ENCODE peak calls at places on chromosomes 13 and 19, in four cellular contexts. X is H9, C is IMR-90, Q is H1. H is an unnamed sample.

GRCh38 chr13:83048419-83048818 is 833.9 kb downstream of the SLITRK1 start:
- DNase-seq in C (peak; percentile 3), Q (no peak), X (no peak), H (no peak)

GRCh38 chr19:1718382-1719315 is 34.7 kb upstream of the ONECUT3 start:
- DNase-seq in C (no peak), Q (no peak), X (no peak), H (no peak)

GRCh38 chr19:45439569-45440258 is 16.0 kb upstream of the ERCC1 start:
- DNase-seq in Q (no peak), X (peak; percentile 77), C (peak; percentile 72), H (peak; percentile 65)

GRCh38 chr13:114108894-114109293 is 23.5 kb downstream of the RASA3 start:
- DNase-seq in Q (no peak), C (no peak), X (no peak), H (no peak)

GRCh38 chr19:17246681-17247425 is 1.1 kb upstream of the NR2F6 start:
- DNase-seq in Q (no peak), C (peak; percentile 23), X (no peak), H (no peak)

GRCh38 chr13:110756268-110756667 is 42.8 kb downstream of the ING1 start:
- DNase-seq in X (no peak), C (peak; percentile 95), Q (peak; percentile 21), H (peak; percentile 26)

GRCh38 chr19:35842666-35843272 is 9.5 kb downstream of the NPHS1 start:
- DNase-seq in X (no peak), C (no peak), Q (no peak), H (no peak)

GRCh38 chr13:79225487-79226232 is 180.4 kb downstream of the RBM26 start:
- DNase-seq in X (no peak), Q (no peak), C (no peak), H (peak; percentile 37)

GRCh38 chr13:33213797-33214196 is 71.8 kb downstream of the STARD13 start:
- DNase-seq in C (peak; percentile 65), X (no peak), Q (no peak), H (no peak)

GRCh38 chr13:28357247-28357825 is 137.6 kb downstream of the FLT1 start:
- DNase-seq in Q (no peak), X (no peak), C (no peak), H (peak; percentile 25)

GRCh38 chr13:52665325-52665724 is 12.7 kb downstream of the SUGT1 start:
- DNase-seq in C (peak; percentile 16), X (no peak), Q (no peak), H (peak; percentile 28)

GRCh38 chr13:110641055-110642015 is 26.0 kb downstream of the NAXD start:
- DNase-seq in C (peak; percentile 53), Q (no peak), X (no peak), H (no peak)

GRCh38 chr19:2624537-2625091 is 77.9 kb downstream of the GNG7 start:
- DNase-seq in C (no peak), Q (no peak), X (peak; percentile 83), H (peak; percentile 90)

GRCh38 chr13:20390526-20391175 is 135.0 kb downstream of the CRYL1 start:
- DNase-seq in X (no peak), C (no peak), Q (no peak), H (no peak)

GRCh38 chr19:48400018-48400742 is 6.7 kb downstream of the GRIN2D start:
- DNase-seq in Q (peak; percentile 77), X (peak; percentile 98), C (peak; percentile 55), H (peak; percentile 94)

GRCh38 chr13:107339209-107339608 is 771.3 kb upstream of the ARGLU1 start:
- DNase-seq in X (no peak), Q (no peak), C (peak; percentile 69), H (peak; percentile 48)

GRCh38 chr13:24147570-24147963 is 13.0 kb upstream of the SPATA13 start:
- DNase-seq in Q (no peak), X (no peak), C (no peak), H (no peak)
- H4K5ac ChIP-seq in Q (no peak overlapping the region), X (no peak overlapping the region), C (peak overlapping the region; percentile 96), H (no peak overlapping the region)

DNA sequence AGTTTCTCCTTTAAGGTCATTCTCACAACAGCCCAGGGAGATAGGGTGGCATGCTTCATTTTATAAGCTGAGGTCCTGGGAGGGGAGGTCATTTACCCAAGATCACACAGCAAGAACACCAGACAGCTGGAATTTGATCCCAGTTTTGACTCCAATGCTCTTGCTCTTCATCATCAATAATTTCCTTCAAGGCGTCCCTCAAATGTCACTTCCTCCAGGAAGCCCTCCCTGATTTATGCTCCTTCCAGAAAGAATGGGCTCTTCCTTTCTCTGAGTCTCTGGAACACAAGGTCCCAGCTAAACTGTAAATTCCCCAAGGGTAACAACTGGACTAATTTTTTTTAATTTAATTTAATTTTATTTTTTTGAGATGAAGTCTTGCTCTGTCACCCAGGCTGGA is 4.7 kb upstream of the DHX34 start:
- DNase-seq in X (no peak), C (no peak), Q (no peak), H (no peak)
- H4K5ac ChIP-seq in X (no peak overlapping the region), C (no peak overlapping the region), Q (no peak overlapping the region), H (no peak overlapping the region)

GRCh38 chr19:10747271-10747670 is 29.4 kb downstream of the DNM2 start:
- DNase-seq in C (no peak), X (no peak), Q (no peak), H (peak; percentile 44)
- H4K5ac ChIP-seq in C (no peak overlapping the region), X (no peak overlapping the region), Q (no peak overlapping the region), H (no peak overlapping the region)

GRCh38 chr13:25116044-25116443 is 20.1 kb downstream of the PABPC3 start:
- DNase-seq in Q (no peak), C (no peak), X (no peak), H (peak; percentile 74)
- H4K5ac ChIP-seq in Q (no peak overlapping the region), C (no peak overlapping the region), X (no peak overlapping the region), H (no peak overlapping the region)

GRCh38 chr19:3670258-3670795 is 29.9 kb downstream of the PIP5K1C start:
- DNase-seq in Q (no peak), X (no peak), C (peak; percentile 84), H (peak; percentile 83)
- H4K5ac ChIP-seq in Q (no peak overlapping the region), X (no peak overlapping the region), C (peak overlapping the region; percentile 6), H (no peak overlapping the region)